ENCODE peak calls at places on chromosomes 3 and 15, in six cellular contexts. P is trophoblast cell, L is H9, A is neuronal stem cell, N is mesenchymal stem cell, T is IMR-90. Q is an unnamed sample.

GRCh38 chr3:142272200-142272891 is 47.0 kb upstream of the GK5 start:
- DNase-seq in A (no peak), L (no peak), N (peak; percentile 29), T (peak; percentile 71), P (peak; percentile 23), Q (no peak)

GRCh38 chr3:19216669-19217337 is 68.5 kb downstream of the KCNH8 start:
- DNase-seq in A (no peak), L (no peak), P (no peak), T (no peak), N (no peak), Q (no peak)

GRCh38 chr3:20575153-20575552 is 389.1 kb upstream of the SGO1 start:
- DNase-seq in P (peak; percentile 53), T (peak; percentile 78), L (no peak), N (peak; percentile 45), A (no peak), Q (no peak)

GRCh38 chr3:172159962-172160538 is 120.7 kb downstream of the FNDC3B start:
- DNase-seq in A (no peak), N (no peak), L (peak; percentile 53), T (no peak), P (no peak), Q (peak; percentile 64)

GRCh38 chr15:69973102-69973714 is 124.5 kb downstream of the TLE3 start:
- DNase-seq in L (no peak), P (peak; percentile 69), T (peak; percentile 37), A (no peak), N (peak; percentile 38), Q (peak; percentile 77)

GRCh38 chr3:148839805-148840204 is 12.2 kb downstream of the CPB1 start:
- DNase-seq in L (no peak), N (no peak), P (no peak), T (no peak), A (no peak), Q (no peak)

GRCh38 chr15:70101459-70102113 is 3.9 kb upstream of the TLE3 start:
- DNase-seq in P (peak; percentile 61), T (peak; percentile 86), L (peak; percentile 77), A (peak; percentile 93), N (peak; percentile 98), Q (peak; percentile 98)

GRCh38 chr3:157786618-157787017 is 283.4 kb upstream of the VEPH1 start:
- DNase-seq in N (no peak), P (no peak), A (no peak), T (peak; percentile 24), L (no peak), Q (no peak)

GRCh38 chr15:42371125-42371524 is 11.8 kb downstream of the CAPN3 start:
- DNase-seq in P (peak; percentile 14), T (peak; percentile 37), N (peak; percentile 35), A (no peak), L (no peak), Q (no peak)

GRCh38 chr3:128006061-128006470 is 46.2 kb upstream of the SEC61A1 start:
- DNase-seq in P (no peak), L (no peak), N (no peak), T (no peak), A (peak; percentile 30), Q (peak; percentile 24)
- H3K18ac ChIP-seq in P (no peak overlapping the region), L (peak overlapping the region; percentile 69), N (no peak overlapping the region), T (no peak overlapping the region), A (peak overlapping the region; percentile 69), Q (no peak overlapping the region)

GRCh38 chr3:113212155-113212844 is 943 bp downstream of the BOC start:
- DNase-seq in T (no peak), L (no peak), A (no peak), P (peak; percentile 50), N (peak; percentile 58), Q (peak; percentile 29)

GRCh38 chr3:113210608-113211369 is 568 bp upstream of the BOC start:
- DNase-seq in T (no peak), P (peak; percentile 12), L (peak; percentile 65), A (no peak), N (peak; percentile 50), Q (peak; percentile 45)

GRCh38 chr3:113212845-113213375 is 1.6 kb downstream of the BOC start:
- DNase-seq in T (no peak), N (no peak), A (no peak), L (no peak), P (no peak), Q (no peak)

GRCh38 chr3:113214227-113214626 is 2.9 kb downstream of the BOC start:
- DNase-seq in A (no peak), P (no peak), T (no peak), N (no peak), L (no peak), Q (no peak)

DNA sequence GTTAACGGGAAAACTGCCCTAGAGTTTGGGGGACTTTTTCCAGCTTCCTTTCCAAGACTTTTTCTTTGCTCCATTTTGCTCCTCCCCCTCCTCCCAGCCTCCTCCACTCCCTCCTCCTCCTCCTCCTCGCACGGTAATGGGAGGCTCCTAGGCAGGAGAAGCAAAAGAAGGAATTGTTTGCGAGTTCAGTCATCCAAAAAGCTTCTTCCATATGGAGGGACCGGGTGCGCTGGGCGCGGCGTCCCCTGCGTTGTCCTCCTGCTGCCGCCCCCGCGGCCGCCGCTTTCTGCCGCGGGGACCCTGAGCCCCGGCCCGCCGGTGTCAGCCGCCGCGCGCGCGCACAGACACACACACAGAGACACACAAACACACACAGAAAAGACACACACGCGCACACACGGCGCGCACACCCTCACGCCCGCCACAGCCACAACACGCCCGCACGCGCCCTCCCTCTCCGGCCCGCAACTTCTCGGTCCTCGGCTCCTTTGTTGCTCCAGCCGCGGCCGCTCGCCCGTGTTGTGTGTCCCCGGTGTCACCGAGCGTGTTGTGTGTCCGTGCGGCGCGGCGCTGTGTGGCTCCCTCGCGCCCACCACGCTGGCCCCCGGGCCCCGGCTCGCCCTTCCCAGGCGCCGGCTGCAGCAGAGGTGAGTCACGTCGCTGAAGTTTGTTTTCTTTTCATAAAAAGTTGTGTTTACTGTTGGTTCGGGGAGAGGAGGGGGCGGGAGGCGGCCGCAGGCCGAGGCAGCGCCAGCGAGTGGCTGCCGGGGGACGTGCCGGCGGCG is at the start of gene BOC:
- DNase-seq in T (peak; percentile 68), N (peak; percentile 79), L (peak; percentile 57), P (peak; percentile 69), A (peak; percentile 63), Q (peak; percentile 79)
- H3K18ac ChIP-seq in T (peak within 1 kb of the TSS; percentile 91), N (peak within 1 kb of the TSS; percentile 87), L (peak within 1 kb of the TSS; percentile 81), P (peak within 1 kb of the TSS; percentile 97), A (peak within 1 kb of the TSS; percentile 100), Q (peak within 1 kb of the TSS; percentile 62)

GRCh38 chr3:97306226-97306625 is 458.3 kb upstream of the ARL6 start:
- DNase-seq in L (no peak), A (no peak), P (no peak), N (no peak), T (no peak), Q (peak; percentile 90)
- H3K18ac ChIP-seq in L (no peak overlapping the region), A (no peak overlapping the region), P (no peak overlapping the region), N (no peak overlapping the region), T (no peak overlapping the region), Q (no peak overlapping the region)

GRCh38 chr3:179651687-179652466 is 963 bp upstream of the USP13 start:
- DNase-seq in L (no peak), P (no peak), N (no peak), A (no peak), T (no peak), Q (no peak)

GRCh38 chr3:179653106-179653776 is 401 bp downstream of the USP13 start:
- DNase-seq in P (peak; percentile 93), T (peak; percentile 82), L (peak; percentile 72), N (peak; percentile 89), A (peak; percentile 71), Q (peak; percentile 93)

GRCh38 chr3:179653777-179654117 is 907 bp downstream of the USP13 start:
- DNase-seq in A (no peak), P (no peak), L (no peak), T (no peak), N (no peak), Q (no peak)

GRCh38 chr3:179655236-179655635 is 2.4 kb downstream of the USP13 start:
- DNase-seq in P (no peak), T (no peak), A (no peak), N (no peak), L (no peak), Q (no peak)

DNA sequence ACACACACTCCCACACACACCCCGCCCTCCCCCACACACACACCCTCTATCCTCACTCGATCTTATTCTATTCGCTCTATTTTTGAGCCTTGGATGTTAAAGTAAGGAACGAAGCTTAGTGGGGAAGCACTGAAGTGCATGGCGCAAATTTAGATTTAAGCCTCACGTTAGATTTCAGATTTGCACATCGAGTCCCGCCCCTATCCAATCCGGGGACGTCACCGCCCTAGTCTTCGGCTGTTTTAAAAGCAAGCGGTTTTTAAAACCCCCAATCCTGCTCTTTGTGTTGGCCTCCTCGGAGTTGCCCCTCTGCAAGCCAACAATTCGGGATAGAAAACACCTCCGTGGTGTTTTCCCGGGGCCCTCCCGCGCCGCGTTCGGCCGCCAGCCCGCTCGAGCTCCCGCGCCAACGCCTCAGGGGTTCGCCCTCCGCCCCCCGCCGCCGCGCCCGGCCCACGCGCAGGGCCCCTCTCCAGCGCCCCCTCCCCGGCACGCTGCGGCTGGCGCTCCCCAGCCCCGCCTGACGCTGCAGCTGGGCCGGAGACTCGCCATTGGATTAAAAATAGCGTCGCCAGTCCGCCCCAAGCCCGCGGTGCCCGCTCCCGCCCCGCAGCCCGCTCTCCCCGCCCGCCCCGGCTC is at the start of gene USP13:
- DNase-seq in T (peak; percentile 83), N (peak; percentile 84), A (no peak), P (peak; percentile 56), L (peak; percentile 76), Q (peak; percentile 85)
- H3K18ac ChIP-seq in T (peak within 1 kb of the TSS; percentile 62), N (peak within 1 kb of the TSS; percentile 65), A (peak within 1 kb of the TSS; percentile 100), P (peak within 1 kb of the TSS; percentile 12), L (peak within 1 kb of the TSS; percentile 100), Q (peak within 1 kb of the TSS; percentile 96)

GRCh38 chr15:90059208-90059985 is 42.9 kb downstream of the IDH2 start:
- DNase-seq in L (peak; percentile 84), P (peak; percentile 78), A (no peak), T (no peak), N (peak; percentile 68), Q (peak; percentile 96)

GRCh38 chr15:90062023-90062728 is 40.1 kb downstream of the IDH2 start:
- DNase-seq in T (no peak), N (peak; percentile 31), A (peak; percentile 52), P (no peak), L (peak; percentile 88), Q (peak; percentile 97)

GRCh38 chr15:90058308-90058707 is 44.0 kb downstream of the IDH2 start:
- DNase-seq in L (no peak), A (no peak), T (no peak), N (no peak), P (no peak), Q (no peak)

GRCh38 chr15:90062729-90063684 is 39.3 kb downstream of the IDH2 start:
- DNase-seq in N (no peak), L (no peak), A (no peak), P (peak; percentile 4), T (no peak), Q (no peak)

DNA sequence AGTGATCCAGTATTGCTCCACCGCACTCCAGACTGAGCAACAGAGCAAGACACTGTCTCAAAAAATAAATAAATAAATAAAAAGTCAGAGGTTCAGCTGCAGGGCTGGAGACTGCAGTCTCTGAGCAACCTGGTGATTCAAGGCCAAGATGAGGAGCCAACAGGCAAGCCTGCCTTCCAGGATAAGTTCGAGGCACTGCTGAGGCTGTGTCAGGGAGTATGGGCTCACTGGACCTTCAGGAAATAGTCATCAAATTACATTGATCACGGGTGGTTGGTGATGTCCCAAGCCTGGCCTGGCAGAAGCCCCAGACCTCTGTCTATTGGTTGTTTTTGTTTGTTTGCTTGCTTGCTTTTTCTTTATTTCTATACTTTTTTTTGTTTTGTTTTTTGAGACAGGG is 41.5 kb downstream of the IDH2 start:
- DNase-seq in N (no peak), A (no peak), T (no peak), L (no peak), P (no peak), Q (no peak)
- H3K18ac ChIP-seq in N (no peak overlapping the region), A (peak overlapping the region; percentile 42), T (no peak overlapping the region), L (no peak overlapping the region), P (no peak overlapping the region), Q (no peak overlapping the region)

Q was measured in mesendoderm.